ENCODE peak calls at places on chromosomes 5 and 9, in eight cellular contexts. V is GM23248, J is astrocyte, D is fibroblast of lung, C is mesendoderm, U is IMR-90, N is endothelial cell of umbilical vein, P is colonic mucosa. Z is an unnamed sample. For H3K27me3, the result is how much of the 10 kb centered on the place peaks cover.

GRCh38 chr9:120877276-120878034 is 467 bp upstream of the PHF19 start:
- DNase-seq in V (peak), J (peak), D (peak), C (no peak), U (peak), N (peak), P (peak), Z (peak)

GRCh38 chr5:143442398-143442797 is 38.9 kb upstream of the NR3C1 start:
- DNase-seq in V (peak), J (no peak), D (peak), C (no peak), U (peak), N (no peak), P (no peak), Z (peak)

GRCh38 chr5:124740991-124741583 is 5.4 kb downstream of the ZNF608 start:
- DNase-seq in V (peak), J (peak), D (peak), C (no peak), U (no peak), N (no peak), P (no peak), Z (peak)

GRCh38 chr9:120792898-120793765 is at the start of gene FBXW2:
- DNase-seq in V (peak), J (peak), D (peak), C (peak), U (peak), N (peak), P (peak), Z (peak)

GRCh38 chr9:7144265-7145046 is 386.7 kb downstream of the KDM4C start:
- DNase-seq in V (no peak), J (no peak), D (no peak), C (peak), U (no peak), N (no peak), P (no peak), Z (no peak)

GRCh38 chr5:109242518-109242917 is 167.3 kb downstream of the PJA2 start:
- DNase-seq in V (no peak), J (peak), D (peak), C (no peak), U (no peak), N (no peak), P (no peak), Z (no peak)

GRCh38 chr9:77663754-77664153 is 15.6 kb upstream of the GNA14 start:
- DNase-seq in V (peak), J (peak), D (peak), C (no peak), U (peak), N (peak), P (peak), Z (no peak)

GRCh38 chr5:98568336-98568735 is 205.1 kb upstream of the RGMB start:
- DNase-seq in V (peak), J (peak), D (peak), C (no peak), U (peak), N (no peak), P (no peak), Z (no peak)

GRCh38 chr5:4258170-4258569 is 662.5 kb downstream of the IRX1 start:
- DNase-seq in V (no peak), J (no peak), D (no peak), C (no peak), U (no peak), N (no peak), P (no peak), Z (no peak)

GRCh38 chr5:140966293-140967225 is at the start of gene PCDHAC2:
- DNase-seq in V (peak), J (peak), D (peak), C (peak), U (no peak), N (peak), P (no peak), Z (peak)

GRCh38 chr5:124645396-124645795 is 101.0 kb downstream of the ZNF608 start:
- DNase-seq in V (no peak), J (no peak), D (no peak), C (no peak), U (no peak), N (no peak), P (no peak), Z (no peak)

GRCh38 chr9:133598978-133599377 is 10.2 kb downstream of the FAM163B start:
- DNase-seq in V (no peak), J (no peak), D (no peak), C (no peak), U (no peak), N (no peak), P (no peak), Z (no peak)

GRCh38 chr9:30178586-30178985 is 2205.9 kb upstream of the ACO1 start:
- DNase-seq in V (no peak), J (no peak), D (no peak), C (no peak), U (no peak), N (no peak), P (no peak), Z (no peak)

DNA sequence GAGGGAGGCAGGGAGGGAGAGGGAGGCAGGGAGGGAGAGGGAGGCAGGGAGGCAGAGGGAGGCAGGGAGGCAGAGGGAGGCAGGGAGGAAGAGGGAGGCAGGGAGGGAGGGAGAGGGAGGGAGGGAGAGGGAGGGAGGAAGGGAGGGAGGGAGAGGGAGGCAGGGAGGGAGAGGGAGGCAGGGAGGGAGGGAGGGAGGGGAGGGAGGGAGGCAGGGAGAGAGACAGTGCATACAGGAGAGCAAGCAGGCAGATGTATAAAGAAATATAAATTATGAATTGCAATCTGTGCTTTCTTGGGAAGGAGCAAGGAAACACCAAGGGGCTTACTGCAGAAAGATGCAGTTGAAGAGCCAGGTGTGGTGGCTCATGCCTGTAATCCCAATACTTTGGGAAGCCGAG is 147.2 kb upstream of the PANK3 start:
- DNase-seq in V (no peak), J (no peak), D (no peak), C (no peak), U (no peak), N (no peak), P (no peak), Z (no peak)
- H3K9ac ChIP-seq in V (no peak), J (no peak), D (no peak), C (no peak), U (no peak), N (no peak), P (no peak), Z (no peak)

DNA sequence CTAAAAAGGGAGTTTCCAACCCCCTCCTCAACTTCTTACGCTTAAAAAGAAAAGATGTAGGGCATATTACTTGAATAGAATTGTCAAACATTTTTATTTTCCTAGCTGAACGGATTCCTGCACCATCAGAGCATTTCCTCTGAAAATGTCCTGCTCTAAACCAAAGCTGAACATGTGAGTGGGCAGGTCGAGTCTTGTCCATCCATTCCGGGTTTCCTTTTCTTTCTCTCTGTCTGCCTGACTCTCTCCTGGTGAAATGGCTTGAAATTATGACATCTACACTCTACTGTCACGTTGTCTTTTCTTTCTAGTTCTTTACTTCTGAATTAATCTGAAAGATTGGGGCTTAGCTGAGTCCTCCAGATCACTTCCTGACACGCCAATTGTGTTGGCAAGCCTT is 39.2 kb upstream of the PTPN3 start:
- DNase-seq in V (no peak), J (no peak), D (no peak), C (no peak), U (no peak), N (no peak), P (no peak), Z (no peak)
- H3K27me3 ChIP-seq in V (half or more), J (under half), D (under half), C (under half), U (under half), N (under half), P (under half), Z (under half)

DNA sequence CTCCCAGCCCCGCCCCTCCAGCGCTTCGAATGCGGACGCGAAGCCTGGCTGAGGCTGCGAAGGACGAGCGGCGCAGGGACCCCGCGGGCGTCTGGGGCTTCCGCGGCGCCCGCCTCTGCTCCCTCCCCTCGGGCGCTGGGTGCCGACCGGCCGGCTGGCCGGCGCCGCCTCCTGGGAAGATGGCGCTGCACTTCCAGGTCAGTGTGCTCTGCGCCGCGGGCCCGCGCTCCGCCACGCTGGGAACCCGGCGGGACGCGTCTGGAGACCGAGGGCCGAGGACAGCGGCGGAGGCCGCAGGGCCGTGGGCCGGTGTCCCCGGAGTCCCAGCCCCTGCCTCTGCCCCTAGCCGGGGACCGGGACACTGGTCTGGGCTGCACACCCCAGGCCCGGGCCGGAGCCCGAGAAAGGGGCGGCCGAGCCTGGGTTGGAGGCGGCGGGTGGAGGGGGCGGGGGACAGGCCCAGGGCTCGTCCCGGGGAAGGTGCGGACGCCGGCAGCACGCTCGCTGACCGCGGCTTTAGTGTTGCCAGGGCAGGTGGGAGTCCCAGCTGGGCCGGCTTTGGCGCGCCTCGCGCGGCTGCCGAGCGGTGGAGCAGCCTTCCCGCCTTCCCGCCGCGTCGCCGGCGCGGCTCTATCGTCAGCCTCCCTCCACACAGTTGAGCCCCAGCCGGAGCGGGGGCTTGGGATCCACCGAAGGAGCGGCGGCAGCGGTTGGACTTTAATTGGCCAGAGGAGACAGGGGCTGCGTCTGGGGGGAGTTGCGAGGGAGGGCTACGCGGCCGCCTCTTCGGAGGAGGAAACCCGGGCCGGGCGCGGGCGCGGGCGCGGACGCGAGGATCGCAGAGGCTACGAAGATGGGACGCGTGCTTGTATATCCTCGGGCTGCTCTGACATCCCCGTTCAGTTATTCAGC is at the start of gene RANBP17:
- DNase-seq in V (peak), J (peak), D (peak), C (peak), U (peak), N (peak), P (peak), Z (peak)
- H3K9ac ChIP-seq in V (peak), J (peak), D (peak), C (peak), U (peak), N (peak), P (peak), Z (peak)

GRCh38 chr5:169195601-169196000 is 105.3 kb downstream of the SLIT3 start:
- DNase-seq in V (peak), J (no peak), D (peak), C (no peak), U (no peak), N (no peak), P (no peak), Z (peak)
- H3K27me3 ChIP-seq in V (under half), J (under half), D (under half), C (under half), U (under half), N (under half), P (under half), Z (under half)

DNA sequence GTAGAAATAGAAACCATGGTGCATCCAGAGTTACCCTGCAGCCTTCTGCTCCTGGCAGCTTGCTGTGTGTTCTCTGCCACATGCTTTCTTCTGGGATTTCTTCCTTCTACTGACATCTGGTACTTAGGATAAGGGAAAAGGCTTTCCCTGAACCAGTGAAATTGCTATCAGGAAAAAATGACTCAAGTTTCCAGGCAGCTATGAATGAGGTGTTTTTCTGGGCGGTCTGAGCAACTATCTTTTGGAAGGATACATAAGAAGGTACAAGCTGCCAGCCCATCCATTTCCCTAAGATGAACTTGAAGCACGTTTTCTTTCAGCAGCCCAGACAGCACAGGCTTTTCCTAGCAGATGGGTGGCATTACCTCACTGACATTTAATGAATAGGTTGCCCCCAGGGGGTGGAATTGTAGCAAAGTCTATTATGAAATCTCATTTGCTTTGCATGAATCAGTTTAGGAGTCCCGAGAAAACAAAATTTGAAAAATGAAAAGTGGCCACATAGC is 108.7 kb downstream of the C9orf152 start:
- DNase-seq in V (peak), J (peak), D (peak), C (no peak), U (peak), N (peak), P (no peak), Z (peak)
- H3K9ac ChIP-seq in V (peak), J (peak), D (no peak), C (no peak), U (no peak), N (no peak), P (no peak), Z (no peak)

DNA sequence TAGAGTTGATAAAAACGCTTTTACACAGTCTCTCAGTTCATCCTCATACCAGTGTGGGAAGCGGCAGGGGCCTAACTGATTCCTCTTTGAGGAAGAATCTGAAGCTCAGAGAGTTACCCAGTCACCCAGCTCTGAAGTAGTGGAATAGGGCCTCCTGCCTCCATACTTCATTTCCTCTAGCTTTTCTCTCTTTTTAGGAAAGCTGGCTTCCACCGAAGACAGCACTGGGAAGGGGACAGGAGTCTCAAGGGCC is 3.2 kb downstream of the MCIDAS start:
- DNase-seq in V (no peak), J (no peak), D (no peak), C (no peak), U (no peak), N (no peak), P (no peak), Z (no peak)
- H3K27me3 ChIP-seq in V (half or more), J (half or more), D (half or more), C (half or more), U (half or more), N (half or more), P (half or more), Z (half or more)

DNA sequence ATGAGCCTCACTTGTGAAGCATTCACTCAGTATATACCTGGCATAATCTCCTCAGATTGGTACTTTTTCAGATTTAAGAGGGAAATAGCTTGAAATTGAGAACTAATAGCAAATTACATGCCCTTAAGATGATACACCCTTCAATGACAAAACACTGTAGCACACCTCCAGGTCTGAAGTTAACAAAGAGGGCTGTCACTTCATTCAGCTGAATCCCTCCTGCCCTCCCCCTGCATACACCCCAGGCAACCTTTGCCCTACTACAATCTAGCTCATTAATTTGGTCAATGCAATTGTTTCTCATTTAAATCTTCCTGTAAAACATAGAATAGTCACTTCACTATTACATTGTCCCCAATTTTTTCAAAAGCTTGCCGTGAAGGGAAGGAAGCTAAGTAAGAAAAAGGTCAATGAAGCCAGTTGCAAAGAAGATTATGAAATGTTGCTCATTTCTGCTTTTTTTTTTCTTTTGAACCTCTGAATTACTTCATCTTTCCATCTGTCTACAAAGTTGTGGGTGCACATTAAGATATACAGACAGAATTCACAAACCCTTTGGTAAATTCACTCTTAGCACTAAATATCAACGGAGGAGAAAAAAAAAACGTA is 294.8 kb upstream of the PTGER4 start:
- DNase-seq in V (no peak), J (no peak), D (no peak), C (no peak), U (no peak), N (no peak), P (no peak), Z (no peak)
- H3K9ac ChIP-seq in V (no peak), J (no peak), D (no peak), C (no peak), U (no peak), N (no peak), P (no peak), Z (no peak)

DNA sequence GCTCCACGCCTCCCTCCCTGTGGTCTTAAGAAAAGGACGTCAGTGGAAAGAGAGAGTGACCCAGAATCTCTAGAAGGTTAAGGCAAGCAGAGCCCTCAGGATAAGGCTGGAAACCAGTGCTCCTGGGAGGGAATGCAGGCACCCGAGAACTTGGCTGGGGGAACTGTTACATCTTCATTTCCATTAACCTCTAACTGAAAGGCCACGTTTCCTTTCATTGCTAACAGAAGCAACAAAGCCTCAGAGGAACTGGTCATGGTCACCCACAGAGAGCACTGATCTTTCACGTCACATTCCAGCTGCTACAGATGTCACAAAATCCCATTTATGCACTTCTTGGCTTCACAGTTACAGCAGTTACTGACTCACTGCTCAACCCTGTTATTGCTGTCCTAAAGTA is 26.1 kb upstream of the AKNA start:
- DNase-seq in V (peak), J (peak), D (peak), C (no peak), U (peak), N (no peak), P (no peak), Z (peak)
- H3K27me3 ChIP-seq in V (under half), J (under half), D (under half), C (under half), U (under half), N (under half), P (under half), Z (under half)

Z was measured in adipocyte.